ENCODE peak calls at places on chromosomes 16 and 17, in six cellular contexts. One of them, this sample, is unnamed.
A peak's percentile ranks its signal among the peaks of the same experiment; 100 is the strongest.

GRCh38 chr16:15671530-15672117 is 21.6 kb downstream of the NDE1 start:
- DNase-seq in hepatocyte: no peak
- DNase-seq in PC-3: no peak
- DNase-seq in HCT116: no peak
- DNase-seq in SK-N-SH: no peak
- DNase-seq in neural progenitor cell: no peak
- DNase-seq in this sample: no peak

GRCh38 chr17:32755045-32755805 is 121.7 kb downstream of the MYO1D start:
- DNase-seq in PC-3: peak; percentile 68
- DNase-seq in HCT116: peak; percentile 52
- DNase-seq in SK-N-SH: peak; percentile 66
- DNase-seq in hepatocyte: peak; percentile 61
- DNase-seq in neural progenitor cell: peak; percentile 51
- DNase-seq in this sample: peak; percentile 82

GRCh38 chr16:53726625-53727024 is 22.7 kb downstream of the FTO start:
- DNase-seq in neural progenitor cell: peak; percentile 40
- DNase-seq in HCT116: no peak
- DNase-seq in SK-N-SH: no peak
- DNase-seq in hepatocyte: no peak
- DNase-seq in PC-3: peak; percentile 52
- DNase-seq in this sample: no peak

GRCh38 chr17:45574376-45574775 is 83.9 kb upstream of the PLEKHM1 start:
- DNase-seq in hepatocyte: peak; percentile 4
- DNase-seq in PC-3: no peak
- DNase-seq in HCT116: no peak
- DNase-seq in SK-N-SH: no peak
- DNase-seq in neural progenitor cell: no peak
- DNase-seq in this sample: peak; percentile 41

GRCh38 chr16:55853114-55853513 is 20.2 kb upstream of the CES1 start:
- DNase-seq in neural progenitor cell: no peak
- DNase-seq in hepatocyte: no peak
- DNase-seq in SK-N-SH: no peak
- DNase-seq in HCT116: no peak
- DNase-seq in PC-3: peak; percentile 14
- DNase-seq in this sample: peak; percentile 72

GRCh38 chr17:80124351-80124981 is 22.5 kb downstream of the EIF4A3 start:
- DNase-seq in HCT116: peak; percentile 29
- DNase-seq in PC-3: peak; percentile 28
- DNase-seq in SK-N-SH: peak; percentile 42
- DNase-seq in neural progenitor cell: peak; percentile 78
- DNase-seq in hepatocyte: peak; percentile 72
- DNase-seq in this sample: peak; percentile 82

GRCh38 chr16:73064996-73065349 is 17.0 kb upstream of the ZFHX3 start:
- DNase-seq in hepatocyte: no peak
- DNase-seq in neural progenitor cell: no peak
- DNase-seq in SK-N-SH: no peak
- DNase-seq in PC-3: no peak
- DNase-seq in HCT116: no peak
- DNase-seq in this sample: no peak

GRCh38 chr16:77557385-77557784 is 122.6 kb upstream of the ADAMTS18 start:
- DNase-seq in HCT116: no peak
- DNase-seq in hepatocyte: no peak
- DNase-seq in SK-N-SH: no peak
- DNase-seq in PC-3: no peak
- DNase-seq in neural progenitor cell: no peak
- DNase-seq in this sample: no peak

GRCh38 chr16:56874800-56875199 is 9.8 kb downstream of the SLC12A3 start:
- DNase-seq in SK-N-SH: peak; percentile 90
- DNase-seq in hepatocyte: no peak
- DNase-seq in HCT116: no peak
- DNase-seq in neural progenitor cell: no peak
- DNase-seq in PC-3: no peak
- DNase-seq in this sample: no peak

GRCh38 chr16:48291754-48292153 is 44.4 kb upstream of the ABCC11 start:
- DNase-seq in hepatocyte: no peak
- DNase-seq in neural progenitor cell: no peak
- DNase-seq in HCT116: no peak
- DNase-seq in PC-3: no peak
- DNase-seq in SK-N-SH: no peak
- DNase-seq in this sample: no peak

GRCh38 chr16:1890701-1891035 is 18.7 kb upstream of the MEIOB start:
- DNase-seq in HCT116: no peak
- DNase-seq in SK-N-SH: peak; percentile 30
- DNase-seq in neural progenitor cell: no peak
- DNase-seq in PC-3: no peak
- DNase-seq in hepatocyte: no peak
- DNase-seq in this sample: no peak

GRCh38 chr17:28405632-28406477 is at the start of gene SLC46A1:
- DNase-seq in PC-3: peak; percentile 38
- DNase-seq in neural progenitor cell: peak; percentile 68
- DNase-seq in SK-N-SH: peak; percentile 91
- DNase-seq in HCT116: no peak
- DNase-seq in hepatocyte: peak; percentile 88
- DNase-seq in this sample: peak; percentile 67

DNA sequence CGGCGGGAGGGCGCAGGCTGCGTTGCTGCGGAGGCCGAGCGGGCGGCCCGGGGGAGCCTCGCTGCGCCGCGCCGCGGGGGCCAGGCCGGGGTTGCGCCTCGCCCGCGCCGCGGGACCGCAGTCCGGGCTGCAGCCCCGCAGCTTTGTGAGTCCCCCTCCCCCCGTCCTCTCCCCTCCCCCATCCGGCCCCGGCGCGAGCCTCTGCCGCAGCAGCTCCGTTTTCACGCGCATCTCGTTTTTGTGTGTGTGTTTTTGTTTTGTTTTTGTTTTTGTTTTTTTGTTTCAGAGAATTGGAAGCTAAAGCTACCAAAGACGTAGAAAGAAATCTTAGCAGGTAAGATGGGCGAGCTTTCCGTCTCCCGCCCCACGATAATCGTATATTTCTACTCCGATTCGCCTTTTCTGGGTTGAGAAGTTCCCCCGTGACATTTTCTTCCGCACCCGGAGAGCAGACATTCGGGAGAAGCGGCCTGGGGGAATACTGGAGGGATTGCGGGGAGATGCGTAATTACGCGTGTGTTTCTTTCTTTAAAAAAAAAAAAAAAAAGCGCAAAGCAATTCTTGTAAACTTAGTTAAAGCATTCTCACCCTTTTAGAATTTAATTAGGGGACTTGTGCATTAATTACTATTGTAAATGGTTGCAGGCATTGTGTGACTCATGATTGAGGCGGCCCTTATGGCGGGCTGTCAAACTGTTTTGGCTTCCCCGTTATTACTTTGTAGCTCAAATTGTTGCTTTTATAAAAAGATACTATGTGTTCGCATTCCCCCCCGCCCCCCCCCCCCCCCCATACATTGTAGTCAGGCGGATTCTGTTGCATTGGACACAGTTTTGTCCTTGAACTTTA is 740 bp downstream of the TNRC6A start:
- DNase-seq in SK-N-SH: peak; percentile 80
- DNase-seq in neural progenitor cell: peak; percentile 31
- DNase-seq in hepatocyte: peak; percentile 52
- DNase-seq in HCT116: no peak
- DNase-seq in PC-3: no peak
- DNase-seq in this sample: peak; percentile 65
- TF ChIP-seq EZH2phosphoT487 in SK-N-SH: no peak
- TF ChIP-seq EZH2phosphoT487 in neural progenitor cell: no peak
- TF ChIP-seq EZH2phosphoT487 in hepatocyte: no peak
- TF ChIP-seq EZH2phosphoT487 in HCT116: no peak
- TF ChIP-seq EZH2phosphoT487 in PC-3: no peak
- TF ChIP-seq EZH2phosphoT487 in this sample: no peak

DNA sequence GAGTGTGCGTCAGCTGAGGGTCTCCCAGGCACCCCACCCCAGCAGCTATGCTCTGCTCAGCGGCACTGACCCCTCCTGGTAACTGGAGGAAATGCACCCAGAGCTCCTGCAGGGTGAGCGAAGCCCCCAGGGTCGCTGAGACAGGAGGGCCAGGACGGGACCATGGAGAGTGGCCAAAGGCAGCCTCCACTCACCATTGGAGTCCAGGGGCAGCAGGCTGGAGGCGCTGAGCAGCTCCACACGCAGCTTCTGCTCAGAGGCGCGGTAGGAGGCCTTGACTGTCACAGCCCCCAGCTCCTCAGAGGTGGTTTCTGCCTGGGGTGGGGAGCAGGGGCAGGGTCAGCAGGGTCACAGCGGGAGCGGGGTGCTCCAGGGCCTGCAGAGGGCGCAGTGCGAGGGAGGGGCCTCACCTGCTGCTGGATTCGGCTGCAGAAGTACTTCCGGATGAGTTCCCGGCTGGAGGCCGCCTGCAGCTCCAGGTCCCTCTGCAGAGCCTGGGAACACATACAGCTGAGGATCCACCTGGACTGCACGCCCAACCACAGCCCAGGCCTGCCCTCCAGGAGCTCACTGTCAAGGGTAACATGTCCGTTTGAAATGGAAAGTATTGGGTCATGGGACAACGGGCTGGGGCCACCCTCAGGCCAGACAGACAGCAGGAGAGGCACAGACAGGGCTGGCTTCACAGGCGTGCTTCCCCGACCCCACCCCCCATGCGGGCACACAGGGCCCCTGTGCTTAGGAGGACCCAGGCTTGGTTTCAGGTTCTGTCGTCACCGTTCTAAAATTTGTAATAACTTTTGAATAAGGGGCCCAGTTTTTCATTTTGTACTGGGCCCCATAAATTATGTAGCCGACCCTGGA is 13.8 kb downstream of the UNC13D start:
- DNase-seq in hepatocyte: no peak
- DNase-seq in neural progenitor cell: peak; percentile 71
- DNase-seq in HCT116: no peak
- DNase-seq in PC-3: peak; percentile 19
- DNase-seq in SK-N-SH: peak; percentile 88
- DNase-seq in this sample: peak; percentile 20
- H3K4me1 ChIP-seq in hepatocyte: peaks cover 16% of the 10 kb centered on the region
- H3K4me1 ChIP-seq in neural progenitor cell: peaks cover 27% of the 10 kb centered on the region
- H3K4me1 ChIP-seq in HCT116: peaks cover 12% of the 10 kb centered on the region
- H3K4me1 ChIP-seq in PC-3: peaks cover 9% of the 10 kb centered on the region
- H3K4me1 ChIP-seq in SK-N-SH: peaks cover 5% of the 10 kb centered on the region
- H3K4me1 ChIP-seq in this sample: peaks cover 9% of the 10 kb centered on the region

DNA sequence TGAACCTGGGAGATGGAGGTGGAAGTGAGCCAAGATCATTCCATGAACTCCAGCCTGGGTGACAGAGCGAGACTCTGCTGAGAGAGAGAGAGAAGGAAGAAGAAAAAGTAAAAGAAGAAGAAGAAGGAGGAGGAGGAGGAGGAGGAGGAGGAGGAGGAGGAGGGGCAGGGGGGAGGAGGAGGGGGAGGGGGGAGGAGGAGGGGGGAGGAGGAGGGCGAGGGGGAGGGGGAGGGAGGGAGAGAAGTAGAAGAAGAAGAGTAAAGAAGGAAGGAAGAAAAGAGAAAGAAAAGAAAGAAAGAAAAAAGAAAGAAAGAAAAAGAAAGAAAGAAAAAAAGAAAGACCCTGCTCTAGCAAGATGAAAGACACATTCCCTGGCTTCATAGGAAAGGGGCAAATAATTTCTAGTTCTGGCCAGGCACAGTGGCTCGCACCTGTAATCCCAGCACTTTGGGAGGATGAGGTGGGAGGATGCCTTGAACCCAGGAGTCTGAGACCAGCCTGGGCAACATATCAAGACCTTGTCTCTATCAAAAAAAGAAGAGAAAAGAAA is 23.6 kb downstream of the SOCS1 start:
- DNase-seq in HCT116: no peak
- DNase-seq in SK-N-SH: no peak
- DNase-seq in neural progenitor cell: no peak
- DNase-seq in hepatocyte: no peak
- DNase-seq in PC-3: no peak
- DNase-seq in this sample: no peak
- H3K4me2 ChIP-seq in HCT116: no peak overlapping the region
- H3K4me2 ChIP-seq in SK-N-SH: no peak overlapping the region
- H3K4me2 ChIP-seq in neural progenitor cell: no peak overlapping the region
- H3K4me2 ChIP-seq in hepatocyte: no peak overlapping the region
- H3K4me2 ChIP-seq in PC-3: no peak overlapping the region
- H3K4me2 ChIP-seq in this sample: no peak overlapping the region

GRCh38 chr16:19716183-19716582 is 1.8 kb downstream of the KNOP1 start:
- DNase-seq in SK-N-SH: no peak
- DNase-seq in hepatocyte: no peak
- DNase-seq in neural progenitor cell: no peak
- DNase-seq in PC-3: peak; percentile 56
- DNase-seq in HCT116: no peak
- DNase-seq in this sample: no peak

GRCh38 chr16:19715566-19715965 is 2.5 kb downstream of the KNOP1 start:
- DNase-seq in HCT116: no peak
- DNase-seq in hepatocyte: no peak
- DNase-seq in PC-3: peak; percentile 79
- DNase-seq in neural progenitor cell: no peak
- DNase-seq in SK-N-SH: no peak
- DNase-seq in this sample: peak; percentile 34

GRCh38 chr16:19718624-19718965 is 524 bp downstream of the IQCK start:
- DNase-seq in PC-3: no peak
- DNase-seq in HCT116: no peak
- DNase-seq in hepatocyte: peak; percentile 37
- DNase-seq in neural progenitor cell: peak; percentile 78
- DNase-seq in SK-N-SH: no peak
- DNase-seq in this sample: peak; percentile 52

GRCh38 chr16:19717781-19718623 is at the start of the genes IQCK and KNOP1:
- DNase-seq in SK-N-SH: peak; percentile 96
- DNase-seq in hepatocyte: peak; percentile 94
- DNase-seq in PC-3: peak; percentile 77
- DNase-seq in HCT116: peak; percentile 68
- DNase-seq in neural progenitor cell: peak; percentile 97
- DNase-seq in this sample: peak; percentile 97

DNA sequence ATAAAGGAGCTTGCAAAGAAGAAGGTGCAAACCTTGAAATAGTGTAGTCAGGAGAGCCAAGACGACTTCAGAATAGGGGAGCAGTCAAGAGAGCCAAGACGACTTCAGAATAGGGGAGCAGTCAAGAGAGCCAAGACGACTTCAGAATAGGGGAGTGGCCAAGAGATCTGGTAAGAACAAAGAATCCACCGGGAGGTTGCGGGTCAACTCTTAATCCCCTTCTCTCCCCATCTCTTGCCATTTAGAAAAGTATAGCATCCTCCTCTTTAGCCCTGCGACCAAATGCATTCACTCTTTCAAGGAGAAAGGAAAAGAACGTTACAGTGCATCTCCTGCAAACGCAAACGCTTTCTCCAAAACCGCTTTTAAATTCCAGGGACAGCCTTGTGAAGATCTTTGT is 708 bp downstream of the KNOP1 start:
- DNase-seq in neural progenitor cell: peak; percentile 76
- DNase-seq in hepatocyte: no peak
- DNase-seq in PC-3: no peak
- DNase-seq in HCT116: no peak
- DNase-seq in SK-N-SH: no peak
- DNase-seq in this sample: peak; percentile 40
- TF ChIP-seq EZH2phosphoT487 in neural progenitor cell: no peak
- TF ChIP-seq EZH2phosphoT487 in hepatocyte: no peak
- TF ChIP-seq EZH2phosphoT487 in PC-3: no peak
- TF ChIP-seq EZH2phosphoT487 in HCT116: no peak
- TF ChIP-seq EZH2phosphoT487 in SK-N-SH: no peak
- TF ChIP-seq EZH2phosphoT487 in this sample: no peak